ENCODE peak calls at places on chromosomes 13 and 19, in nine cellular contexts. One of them, this sample, is unnamed.

GRCh38 chr13:50712469-50712868 is 131.0 kb downstream of the DLEU7 start:
- DNase-seq in substantia nigra: no peak
- DNase-seq in stimulated activated naive CD4-positive, alpha-beta T cell: no peak
- DNase-seq in ACHN: no peak
- DNase-seq in BJ: no peak
- DNase-seq in T1000: no peak
- DNase-seq in naive thymus-derived CD8-positive, alpha-beta T cell: no peak
- DNase-seq in SW480: no peak
- DNase-seq in NCI-H1436: no peak
- DNase-seq in this sample: no peak

GRCh38 chr13:68125087-68125480 is 894.9 kb upstream of the PCDH9 start:
- DNase-seq in ACHN: no peak
- DNase-seq in NCI-H1436: no peak
- DNase-seq in substantia nigra: no peak
- DNase-seq in naive thymus-derived CD8-positive, alpha-beta T cell: no peak
- DNase-seq in T1000: no peak
- DNase-seq in BJ: no peak
- DNase-seq in SW480: no peak
- DNase-seq in stimulated activated naive CD4-positive, alpha-beta T cell: no peak
- DNase-seq in this sample: no peak

GRCh38 chr19:34644991-34645461 is 31.9 kb downstream of the SCGB2B2 start:
- DNase-seq in T1000: no peak
- DNase-seq in substantia nigra: no peak
- DNase-seq in SW480: no peak
- DNase-seq in BJ: no peak
- DNase-seq in stimulated activated naive CD4-positive, alpha-beta T cell: no peak
- DNase-seq in NCI-H1436: no peak
- DNase-seq in ACHN: no peak
- DNase-seq in naive thymus-derived CD8-positive, alpha-beta T cell: no peak
- DNase-seq in this sample: no peak

GRCh38 chr13:50393641-50394040 is 378.4 kb downstream of the KCNRG start:
- DNase-seq in ACHN: no peak
- DNase-seq in SW480: peak
- DNase-seq in naive thymus-derived CD8-positive, alpha-beta T cell: no peak
- DNase-seq in substantia nigra: no peak
- DNase-seq in BJ: no peak
- DNase-seq in stimulated activated naive CD4-positive, alpha-beta T cell: no peak
- DNase-seq in T1000: no peak
- DNase-seq in NCI-H1436: peak
- DNase-seq in this sample: no peak

GRCh38 chr19:41248895-41249294 is 15.3 kb upstream of the HNRNPUL1 start:
- DNase-seq in ACHN: no peak
- DNase-seq in BJ: no peak
- DNase-seq in naive thymus-derived CD8-positive, alpha-beta T cell: no peak
- DNase-seq in stimulated activated naive CD4-positive, alpha-beta T cell: no peak
- DNase-seq in NCI-H1436: no peak
- DNase-seq in SW480: no peak
- DNase-seq in T1000: no peak
- DNase-seq in substantia nigra: no peak
- DNase-seq in this sample: no peak

GRCh38 chr19:15260939-15261338 is 28.7 kb upstream of the EPHX3 start:
- DNase-seq in naive thymus-derived CD8-positive, alpha-beta T cell: no peak
- DNase-seq in ACHN: no peak
- DNase-seq in NCI-H1436: no peak
- DNase-seq in substantia nigra: no peak
- DNase-seq in stimulated activated naive CD4-positive, alpha-beta T cell: no peak
- DNase-seq in BJ: no peak
- DNase-seq in SW480: no peak
- DNase-seq in T1000: no peak
- DNase-seq in this sample: no peak

GRCh38 chr13:84896128-84896527 is 903.1 kb downstream of the SLITRK6 start:
- DNase-seq in BJ: peak
- DNase-seq in SW480: peak
- DNase-seq in naive thymus-derived CD8-positive, alpha-beta T cell: no peak
- DNase-seq in NCI-H1436: peak
- DNase-seq in substantia nigra: no peak
- DNase-seq in stimulated activated naive CD4-positive, alpha-beta T cell: no peak
- DNase-seq in ACHN: peak
- DNase-seq in T1000: no peak
- DNase-seq in this sample: peak

GRCh38 chr19:55620951-55621672 is 3.3 kb downstream of the ZNF784 start:
- DNase-seq in SW480: no peak
- DNase-seq in NCI-H1436: no peak
- DNase-seq in T1000: no peak
- DNase-seq in naive thymus-derived CD8-positive, alpha-beta T cell: no peak
- DNase-seq in substantia nigra: no peak
- DNase-seq in BJ: no peak
- DNase-seq in stimulated activated naive CD4-positive, alpha-beta T cell: no peak
- DNase-seq in ACHN: no peak
- DNase-seq in this sample: no peak

GRCh38 chr13:98972627-98973026 is 5.2 kb downstream of the DOCK9 start:
- DNase-seq in substantia nigra: no peak
- DNase-seq in stimulated activated naive CD4-positive, alpha-beta T cell: no peak
- DNase-seq in NCI-H1436: no peak
- DNase-seq in ACHN: peak
- DNase-seq in BJ: no peak
- DNase-seq in SW480: peak
- DNase-seq in T1000: no peak
- DNase-seq in naive thymus-derived CD8-positive, alpha-beta T cell: no peak
- DNase-seq in this sample: no peak

GRCh38 chr13:49517461-49517860 is 21.7 kb downstream of the PHF11 start:
- DNase-seq in NCI-H1436: no peak
- DNase-seq in substantia nigra: no peak
- DNase-seq in T1000: no peak
- DNase-seq in ACHN: no peak
- DNase-seq in naive thymus-derived CD8-positive, alpha-beta T cell: no peak
- DNase-seq in SW480: no peak
- DNase-seq in stimulated activated naive CD4-positive, alpha-beta T cell: no peak
- DNase-seq in BJ: no peak
- DNase-seq in this sample: no peak

GRCh38 chr19:40811478-40812341 is 12.7 kb downstream of the EGLN2 start:
- DNase-seq in T1000: no peak
- DNase-seq in BJ: no peak
- DNase-seq in naive thymus-derived CD8-positive, alpha-beta T cell: peak
- DNase-seq in substantia nigra: no peak
- DNase-seq in NCI-H1436: no peak
- DNase-seq in SW480: no peak
- DNase-seq in stimulated activated naive CD4-positive, alpha-beta T cell: peak
- DNase-seq in ACHN: no peak
- DNase-seq in this sample: no peak

GRCh38 chr13:95355491-95355890 is 54.2 kb upstream of the ABCC4 start:
- DNase-seq in SW480: no peak
- DNase-seq in NCI-H1436: no peak
- DNase-seq in stimulated activated naive CD4-positive, alpha-beta T cell: no peak
- DNase-seq in T1000: no peak
- DNase-seq in BJ: peak
- DNase-seq in substantia nigra: no peak
- DNase-seq in ACHN: peak
- DNase-seq in naive thymus-derived CD8-positive, alpha-beta T cell: no peak
- DNase-seq in this sample: no peak

GRCh38 chr13:96632536-96633320 is 361.5 kb downstream of the OXGR1 start:
- DNase-seq in ACHN: no peak
- DNase-seq in SW480: no peak
- DNase-seq in substantia nigra: no peak
- DNase-seq in stimulated activated naive CD4-positive, alpha-beta T cell: no peak
- DNase-seq in naive thymus-derived CD8-positive, alpha-beta T cell: no peak
- DNase-seq in T1000: no peak
- DNase-seq in BJ: no peak
- DNase-seq in NCI-H1436: no peak
- DNase-seq in this sample: no peak

This sample was measured in frontal cortex.